ENCODE peak calls at places on chromosome 3, in five cellular contexts. One of them, this sample, is unnamed. For H3K27me3, the result is how much of the 10 kb centered on the place peaks cover.

GRCh38 chr3:38641461-38642110 is 7.9 kb downstream of the SCN5A start:
- DNase-seq in GM23248: no peak
- DNase-seq in neural progenitor cell: no peak
- DNase-seq in H9: peak
- DNase-seq in mesenchymal stem cell: no peak
- DNase-seq in this sample: no peak

GRCh38 chr3:50319181-50319871 is 3.2 kb downstream of the HYAL2 start:
- DNase-seq in GM23248: no peak
- DNase-seq in neural progenitor cell: no peak
- DNase-seq in H9: no peak
- DNase-seq in mesenchymal stem cell: no peak
- DNase-seq in this sample: no peak

GRCh38 chr3:13303410-13303809 is 116.7 kb downstream of the NUP210 start:
- DNase-seq in GM23248: no peak
- DNase-seq in neural progenitor cell: no peak
- DNase-seq in H9: no peak
- DNase-seq in mesenchymal stem cell: no peak
- DNase-seq in this sample: no peak

GRCh38 chr3:177894021-177894690 is 642.1 kb upstream of the KCNMB2 start:
- DNase-seq in GM23248: no peak
- DNase-seq in neural progenitor cell: no peak
- DNase-seq in H9: no peak
- DNase-seq in mesenchymal stem cell: no peak
- DNase-seq in this sample: no peak

GRCh38 chr3:120559228-120560061 is 36.7 kb upstream of the NDUFB4 start:
- DNase-seq in GM23248: peak
- DNase-seq in neural progenitor cell: peak
- DNase-seq in H9: peak
- DNase-seq in mesenchymal stem cell: peak
- DNase-seq in this sample: peak

GRCh38 chr3:25453521-25454410 is 25.7 kb downstream of the RARB start:
- DNase-seq in GM23248: peak
- DNase-seq in neural progenitor cell: no peak
- DNase-seq in H9: no peak
- DNase-seq in mesenchymal stem cell: peak
- DNase-seq in this sample: no peak

GRCh38 chr3:107938128-107938527 is 152.7 kb downstream of the CD47 start:
- DNase-seq in GM23248: peak
- DNase-seq in neural progenitor cell: peak
- DNase-seq in H9: peak
- DNase-seq in mesenchymal stem cell: peak
- DNase-seq in this sample: peak

GRCh38 chr3:50630916-50631315 is 14.0 kb downstream of the MAPKAPK3 start:
- DNase-seq in GM23248: no peak
- DNase-seq in neural progenitor cell: no peak
- DNase-seq in H9: no peak
- DNase-seq in mesenchymal stem cell: no peak
- DNase-seq in this sample: no peak

GRCh38 chr3:126434264-126434590 is 39.5 kb downstream of the CFAP100 start:
- DNase-seq in GM23248: no peak
- DNase-seq in neural progenitor cell: no peak
- DNase-seq in H9: peak
- DNase-seq in mesenchymal stem cell: no peak
- DNase-seq in this sample: peak

GRCh38 chr3:196179380-196180308 is 31.6 kb downstream of the ZDHHC19 start:
- DNase-seq in GM23248: peak
- DNase-seq in neural progenitor cell: peak
- DNase-seq in H9: peak
- DNase-seq in mesenchymal stem cell: no peak
- DNase-seq in this sample: peak

DNA sequence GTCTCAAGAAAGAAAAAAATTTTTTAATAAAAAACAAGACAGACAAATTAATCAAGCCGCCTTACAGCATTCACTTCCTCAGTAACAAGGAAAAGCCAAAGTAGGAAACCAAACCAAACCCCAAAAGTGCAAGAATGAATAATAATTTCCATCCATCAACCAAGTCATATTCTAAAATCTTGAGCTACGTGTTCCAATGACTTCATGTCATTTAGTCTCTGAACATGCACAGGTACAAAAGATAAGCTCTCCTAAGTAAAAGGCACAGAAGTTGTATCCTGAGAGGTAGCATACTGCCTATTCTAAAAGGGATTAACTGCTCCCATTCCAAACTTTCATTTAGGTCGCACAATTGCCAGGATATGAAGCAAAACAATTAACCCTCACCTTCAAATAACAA is 29.7 kb downstream of the SLC4A7 start:
- DNase-seq in GM23248: no peak
- DNase-seq in neural progenitor cell: no peak
- DNase-seq in H9: no peak
- DNase-seq in mesenchymal stem cell: no peak
- DNase-seq in this sample: no peak
- H3K27ac ChIP-seq in GM23248: no peak
- H3K27ac ChIP-seq in neural progenitor cell: no peak
- H3K27ac ChIP-seq in H9: no peak
- H3K27ac ChIP-seq in mesenchymal stem cell: no peak
- H3K27ac ChIP-seq in this sample: no peak

GRCh38 chr3:45151100-45151499 is 4.9 kb upstream of the CDCP1 start:
- DNase-seq in GM23248: no peak
- DNase-seq in neural progenitor cell: no peak
- DNase-seq in H9: no peak
- DNase-seq in mesenchymal stem cell: no peak
- DNase-seq in this sample: no peak

GRCh38 chr3:45143673-45144670 is 2.2 kb downstream of the CDCP1 start:
- DNase-seq in GM23248: no peak
- DNase-seq in neural progenitor cell: no peak
- DNase-seq in H9: no peak
- DNase-seq in mesenchymal stem cell: peak
- DNase-seq in this sample: no peak

GRCh38 chr3:45148921-45149320 is 2.7 kb upstream of the CDCP1 start:
- DNase-seq in GM23248: no peak
- DNase-seq in neural progenitor cell: no peak
- DNase-seq in H9: no peak
- DNase-seq in mesenchymal stem cell: no peak
- DNase-seq in this sample: no peak

GRCh38 chr3:45145223-45145622 is 955 bp downstream of the CDCP1 start:
- DNase-seq in GM23248: no peak
- DNase-seq in neural progenitor cell: no peak
- DNase-seq in H9: no peak
- DNase-seq in mesenchymal stem cell: no peak
- DNase-seq in this sample: no peak

GRCh38 chr3:45145681-45146614 is at the start of gene CDCP1:
- DNase-seq in GM23248: peak
- DNase-seq in neural progenitor cell: peak
- DNase-seq in H9: peak
- DNase-seq in mesenchymal stem cell: peak
- DNase-seq in this sample: peak
- H3K27me3 ChIP-seq in GM23248: under half
- H3K27me3 ChIP-seq in neural progenitor cell: half or more
- H3K27me3 ChIP-seq in H9: under half
- H3K27me3 ChIP-seq in mesenchymal stem cell: under half
- H3K27me3 ChIP-seq in this sample: half or more

GRCh38 chr3:184756151-184756681 is 44.4 kb upstream of the MAGEF1 start:
- DNase-seq in GM23248: no peak
- DNase-seq in neural progenitor cell: no peak
- DNase-seq in H9: peak
- DNase-seq in mesenchymal stem cell: no peak
- DNase-seq in this sample: peak
- H3K9ac ChIP-seq in GM23248: peak
- H3K9ac ChIP-seq in neural progenitor cell: no peak
- H3K9ac ChIP-seq in H9: no peak
- H3K9ac ChIP-seq in mesenchymal stem cell: peak
- H3K9ac ChIP-seq in this sample: no peak

GRCh38 chr3:29868702-29869101 is 587.8 kb downstream of the RBMS3 start:
- DNase-seq in GM23248: no peak
- DNase-seq in neural progenitor cell: no peak
- DNase-seq in H9: peak
- DNase-seq in mesenchymal stem cell: no peak
- DNase-seq in this sample: peak
- H3K27ac ChIP-seq in GM23248: no peak
- H3K27ac ChIP-seq in neural progenitor cell: no peak
- H3K27ac ChIP-seq in H9: no peak
- H3K27ac ChIP-seq in mesenchymal stem cell: no peak
- H3K27ac ChIP-seq in this sample: no peak

This sample was measured in endodermal cell.